ENCODE peak calls at places on chromosome 11, in eight cellular contexts. E is astrocyte, N is AG04450, D is stomach, J is AG04449, X is lower lobe of right lung, P is kidney, G is lung. U is an unnamed sample.

GRCh38 chr11:116866774-116867455 is 29.5 kb upstream of the APOA1 start:
- DNase-seq in N (no peak), E (no peak), G (no peak), D (no peak), X (no peak), P (no peak), J (no peak), U (no peak)

GRCh38 chr11:83724704-83725114 is 438.5 kb upstream of the CCDC90B start:
- DNase-seq in P (no peak), D (peak; percentile 78), J (no peak), X (peak; percentile 45), N (no peak), E (no peak), G (peak; percentile 36), U (peak; percentile 1)

GRCh38 chr11:77876045-77876444 is 55.1 kb downstream of the AAMDC start:
- DNase-seq in J (no peak), E (no peak), N (no peak), X (no peak), G (no peak), P (no peak), D (no peak), U (no peak)

GRCh38 chr11:97574976-97575665 is 1185.3 kb downstream of the JRKL start:
- DNase-seq in E (peak; percentile 28), D (no peak), N (no peak), G (no peak), J (no peak), X (no peak), P (no peak), U (no peak)

GRCh38 chr11:1534171-1534570 is 37.9 kb downstream of the DUSP8 start:
- DNase-seq in N (no peak), J (no peak), G (no peak), P (no peak), E (no peak), D (no peak), X (no peak), U (no peak)

GRCh38 chr11:932435-932834 is 6.8 kb downstream of the AP2A2 start:
- DNase-seq in X (no peak), D (no peak), J (no peak), N (no peak), E (no peak), P (no peak), G (no peak), U (no peak)

GRCh38 chr11:118098996-118099837 is 12.5 kb upstream of the SMIM35 start:
- DNase-seq in X (no peak), D (no peak), N (no peak), G (no peak), J (no peak), E (no peak), P (no peak), U (no peak)

GRCh38 chr11:112801286-112802088 is 159.7 kb upstream of the NCAM1 start:
- DNase-seq in P (no peak), X (no peak), J (no peak), E (no peak), G (no peak), N (no peak), D (no peak), U (no peak)

DNA sequence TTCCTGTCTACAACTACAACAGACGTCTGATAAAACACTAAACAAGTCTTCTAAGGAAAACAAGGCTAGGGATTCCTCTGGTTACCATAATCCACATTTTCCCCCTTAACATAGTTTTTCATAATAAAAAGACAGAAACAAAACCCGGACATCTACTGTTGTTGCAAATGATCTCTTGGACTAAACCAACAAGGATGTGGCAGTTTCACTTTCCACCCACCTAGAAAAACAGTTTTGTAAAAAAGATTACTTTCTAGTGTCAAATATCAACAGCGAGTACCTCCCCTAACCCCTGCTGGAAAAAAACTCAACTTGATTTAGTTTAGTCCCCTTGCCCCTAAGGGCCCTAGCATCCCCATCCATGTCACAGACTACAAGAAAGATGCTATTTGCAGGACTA is 5.4 kb downstream of the GNG3 start:
- DNase-seq in N (no peak), E (no peak), P (no peak), G (no peak), J (no peak), X (no peak), D (no peak), U (no peak)
- TF ChIP-seq CTCF in N (no peak), E (no peak), P (no peak), G (no peak), J (no peak), X (no peak), D (no peak), U (no peak)

DNA sequence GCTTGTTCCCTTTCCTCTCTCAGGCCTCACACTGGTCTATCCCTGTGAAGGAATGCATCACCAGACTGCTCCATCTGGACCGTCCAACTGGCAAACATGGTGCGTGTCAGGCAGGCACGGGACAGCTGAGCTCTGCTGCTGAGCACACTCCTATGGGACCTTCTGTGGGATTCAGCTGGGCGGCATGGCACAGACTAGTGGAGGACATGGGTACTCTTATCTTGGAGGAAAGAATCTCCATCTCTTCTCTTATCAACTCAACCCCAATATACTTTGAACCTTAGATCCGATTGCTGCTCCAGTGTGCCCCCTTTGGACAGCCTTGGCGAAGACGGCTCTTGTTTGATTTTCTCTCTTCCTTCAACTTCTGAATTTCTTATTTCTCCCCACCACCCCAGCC is 593.6 kb downstream of the ETS1 start:
- DNase-seq in X (no peak), E (no peak), N (no peak), J (no peak), D (no peak), P (no peak), G (no peak), U (no peak)
- TF ChIP-seq CTCF in X (no peak), E (peak; percentile 16), N (peak; percentile 15), J (no peak), D (no peak), P (no peak), G (no peak), U (no peak)

GRCh38 chr11:17655682-17656081 is 63.7 kb upstream of the MYOD1 start:
- DNase-seq in X (no peak), J (no peak), G (no peak), N (no peak), E (no peak), P (no peak), D (no peak), U (no peak)
- TF ChIP-seq CTCF in X (no peak), J (no peak), G (no peak), N (no peak), E (no peak), P (no peak), D (no peak), U (no peak)

GRCh38 chr11:30314625-30315024 is 8.3 kb upstream of the ARL14EP start:
- DNase-seq in E (no peak), G (no peak), J (no peak), D (no peak), P (no peak), X (no peak), N (no peak), U (no peak)
- TF ChIP-seq CTCF in E (peak; percentile 60), G (no peak), J (peak; percentile 34), D (no peak), P (no peak), X (peak; percentile 27), N (peak; percentile 59), U (no peak)

GRCh38 chr11:130051077-130051476 is 18.6 kb upstream of the APLP2 start:
- DNase-seq in X (no peak), D (no peak), P (no peak), J (no peak), N (no peak), G (no peak), E (no peak), U (no peak)

GRCh38 chr11:130050272-130050671 is 19.4 kb upstream of the APLP2 start:
- DNase-seq in X (no peak), G (no peak), D (no peak), E (peak; percentile 20), N (no peak), J (no peak), P (no peak), U (no peak)

GRCh38 chr11:130052556-130052955 is 17.1 kb upstream of the APLP2 start:
- DNase-seq in D (no peak), E (no peak), P (no peak), N (no peak), X (no peak), G (no peak), J (no peak), U (no peak)

GRCh38 chr11:130047141-130047540 is 22.6 kb upstream of the APLP2 start:
- DNase-seq in J (no peak), X (no peak), E (no peak), P (no peak), G (no peak), N (no peak), D (no peak), U (no peak)

DNA sequence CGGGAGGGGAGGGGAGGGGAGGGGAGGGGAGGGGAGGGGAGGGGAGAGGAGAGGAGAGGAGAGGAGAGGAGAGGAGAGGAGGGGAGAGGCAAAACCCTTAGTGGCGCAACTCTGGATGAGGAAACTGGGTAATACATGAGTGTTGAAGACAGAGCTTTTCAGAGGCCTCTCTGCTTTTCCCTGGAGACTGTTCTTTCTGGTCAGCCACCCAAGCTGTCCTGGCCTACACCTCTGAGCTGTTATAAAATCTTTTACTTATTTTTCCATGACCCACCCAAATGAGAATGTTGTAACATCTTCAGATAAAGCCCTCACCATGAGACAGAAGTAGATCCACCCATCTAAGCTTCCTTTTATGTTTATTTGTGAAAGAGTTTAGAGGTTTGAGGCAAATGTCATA is 20.4 kb upstream of the APLP2 start:
- DNase-seq in X (no peak), P (no peak), D (no peak), N (no peak), E (no peak), G (no peak), J (no peak), U (no peak)
- TF ChIP-seq CTCF in X (no peak), P (no peak), D (no peak), N (no peak), E (no peak), G (no peak), J (no peak), U (no peak)

DNA sequence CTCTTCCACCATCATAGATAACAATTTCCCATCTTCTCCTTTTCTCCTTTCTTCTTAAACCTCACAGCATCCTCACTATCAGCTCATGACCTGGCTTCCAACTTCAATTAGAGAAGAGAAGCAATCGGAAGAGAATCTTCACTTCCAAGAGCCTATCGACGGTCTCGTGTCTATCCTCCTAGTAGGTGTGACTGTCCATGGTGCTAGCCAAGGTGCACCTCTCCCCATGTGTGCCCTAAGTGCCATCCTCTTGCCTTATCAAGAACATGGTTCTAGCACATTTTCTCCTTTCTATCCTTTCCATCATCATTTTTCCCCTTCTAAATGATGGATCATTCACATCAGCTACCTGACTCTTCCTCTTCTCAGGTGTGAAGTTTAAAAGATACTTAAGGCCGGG is 5.1 kb upstream of the CUL5 start:
- DNase-seq in E (no peak), X (no peak), P (no peak), G (no peak), N (no peak), J (no peak), D (no peak), U (no peak)
- TF ChIP-seq CTCF in E (no peak), X (no peak), P (no peak), G (no peak), N (no peak), J (no peak), D (no peak), U (no peak)

U was measured in Calu3.